ENCODE peak calls at places on chromosomes 16 and 17, in seven cellular contexts. X is retinal pigment epithelial cell, H is fibroblast of lung, B is astrocyte of the spinal cord, W is HFFc6, M is ovary, S is omental fat pad. G is an unnamed sample.

GRCh38 chr16:57893559-57894389 is 77.2 kb downstream of the CNGB1 start:
- DNase-seq in M (no peak), B (peak; percentile 72), W (peak; percentile 74), X (no peak), H (peak; percentile 41), S (no peak), G (no peak)

GRCh38 chr17:57478851-57479250 is 222.5 kb downstream of the MSI2 start:
- DNase-seq in M (no peak), H (no peak), W (no peak), X (no peak), S (no peak), B (no peak), G (no peak)

GRCh38 chr16:11992594-11993524 is 16.3 kb downstream of the SNX29 start:
- DNase-seq in X (no peak), S (no peak), M (no peak), B (no peak), H (no peak), W (no peak), G (no peak)

GRCh38 chr16:48511071-48511540 is 98.9 kb downstream of the N4BP1 start:
- DNase-seq in S (no peak), H (peak; percentile 67), B (no peak), W (peak; percentile 82), X (peak; percentile 96), M (no peak), G (no peak)

GRCh38 chr16:87874639-87875472 is 5.5 kb upstream of the SLC7A5 start:
- DNase-seq in S (no peak), B (no peak), H (no peak), W (no peak), M (no peak), X (no peak), G (no peak)

GRCh38 chr16:57871457-57871856 is 69.2 kb upstream of the KIFC3 start:
- DNase-seq in H (peak; percentile 31), B (peak; percentile 54), S (no peak), W (peak; percentile 86), X (no peak), M (no peak), G (no peak)

GRCh38 chr16:56911771-56912541 is 20.0 kb upstream of the HERPUD1 start:
- DNase-seq in B (no peak), M (no peak), W (no peak), H (no peak), S (no peak), X (no peak), G (no peak)

GRCh38 chr17:68320311-68320865 is 29.1 kb downstream of the ARSG start:
- DNase-seq in B (no peak), S (no peak), M (no peak), W (no peak), X (no peak), H (no peak), G (no peak)

GRCh38 chr17:2120550-2121335 is 65.8 kb downstream of the HIC1 start:
- DNase-seq in W (peak; percentile 67), H (no peak), B (no peak), X (no peak), M (no peak), S (no peak), G (no peak)

GRCh38 chr17:2124391-2124790 is 69.5 kb downstream of the HIC1 start:
- DNase-seq in H (no peak), S (no peak), X (no peak), B (peak; percentile 16), W (no peak), M (no peak), G (no peak)

GRCh38 chr17:2125013-2125535 is 70.2 kb downstream of the HIC1 start:
- DNase-seq in M (no peak), H (no peak), S (no peak), W (peak; percentile 49), X (no peak), B (peak; percentile 64), G (no peak)

GRCh38 chr17:2123467-2124251 is 68.8 kb downstream of the HIC1 start:
- DNase-seq in X (no peak), M (no peak), W (peak; percentile 11), H (no peak), B (peak; percentile 40), S (no peak), G (no peak)

DNA sequence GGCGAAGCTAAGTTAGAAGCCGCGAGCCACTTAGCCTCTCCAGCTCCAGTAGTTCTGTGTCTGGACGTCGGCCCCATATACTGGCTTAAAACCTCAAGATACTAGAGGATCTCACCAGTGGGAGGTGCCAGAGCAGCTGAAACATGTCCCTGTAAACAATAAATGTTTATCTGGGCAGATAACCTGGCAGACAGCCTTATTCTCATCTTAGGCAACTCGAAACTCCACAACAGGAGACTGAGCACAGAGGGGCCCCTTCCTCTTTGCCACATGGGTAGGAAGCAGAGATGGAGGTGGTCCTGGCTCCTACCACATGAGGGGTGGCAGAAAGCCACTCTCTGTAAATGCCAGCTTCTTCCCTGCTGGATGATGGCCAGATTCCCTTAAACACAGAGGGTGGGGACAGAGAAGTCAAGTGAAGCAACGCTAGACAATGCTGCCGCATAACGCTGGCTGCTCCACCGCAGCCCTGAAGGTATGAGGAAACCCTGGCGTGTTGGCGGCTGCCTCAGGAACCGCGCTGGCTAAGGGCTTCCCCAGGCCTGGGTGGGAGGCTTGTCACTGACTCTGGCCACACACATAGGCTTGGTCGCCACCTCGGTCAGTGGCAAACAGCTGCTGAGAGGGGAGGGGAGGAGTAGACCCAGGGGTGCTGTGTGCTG is 67.9 kb downstream of the HIC1 start:
- DNase-seq in B (peak; percentile 86), W (no peak), S (no peak), X (no peak), M (peak; percentile 59), H (peak; percentile 91), G (no peak)
- TF ChIP-seq CTCF in B (peak; percentile 3), W (peak; percentile 10), S (no peak), X (no peak), M (no peak), H (peak; percentile 20), G (no peak)

DNA sequence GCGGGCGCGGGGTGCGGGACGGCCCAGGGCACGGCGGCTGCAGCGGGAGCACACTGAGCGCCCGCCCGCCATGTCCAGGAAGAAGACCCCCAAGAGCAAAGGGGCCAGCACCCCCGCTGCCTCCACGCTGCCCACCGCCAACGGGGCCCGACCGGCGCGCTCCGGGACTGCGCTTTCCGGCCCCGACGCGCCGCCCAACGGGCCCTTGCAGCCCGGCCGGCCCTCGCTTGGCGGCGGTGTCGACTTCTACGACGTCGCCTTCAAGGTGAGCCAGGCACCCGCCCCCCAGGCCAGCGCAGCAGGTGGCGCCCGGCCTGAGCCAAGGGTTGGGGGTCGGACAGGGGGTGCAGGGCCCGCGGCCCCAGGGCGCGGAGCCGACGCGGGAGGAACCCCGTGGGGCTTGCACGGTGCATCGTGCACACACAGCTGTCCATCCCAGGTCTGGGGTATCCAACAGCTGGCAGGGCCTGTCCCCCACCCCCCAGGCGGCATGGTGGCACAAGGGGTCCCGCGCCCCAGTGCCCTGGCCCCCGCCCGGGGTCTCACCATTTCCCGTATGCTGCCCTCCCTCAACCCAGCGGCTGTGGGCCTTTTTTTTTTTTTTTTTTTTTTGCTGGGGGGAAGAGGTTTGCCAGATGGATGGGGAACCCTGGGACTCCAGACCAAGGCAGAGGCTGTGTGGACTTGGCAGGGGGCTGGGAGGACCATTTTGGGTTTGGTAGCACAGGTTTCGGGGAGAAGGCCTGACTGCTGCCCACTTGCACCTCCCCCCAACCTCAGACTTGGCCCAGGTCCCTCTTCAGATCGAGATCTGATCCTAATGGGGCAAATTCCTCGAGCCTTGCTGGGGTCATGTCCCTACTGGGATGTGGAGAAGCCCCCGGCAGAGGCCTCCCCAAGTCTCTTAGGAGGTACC is 547 bp downstream of the RAB26 start:
- DNase-seq in W (no peak), H (no peak), S (no peak), M (peak; percentile 53), B (no peak), X (no peak), G (no peak)
- TF ChIP-seq CTCF in W (peak; percentile 25), H (no peak), S (no peak), M (no peak), B (no peak), X (no peak), G (no peak)

GRCh38 chr16:80923356-80923755 is 83.3 kb downstream of the CMC2 start:
- DNase-seq in B (no peak), W (no peak), H (no peak), M (no peak), X (no peak), S (no peak), G (no peak)

DNA sequence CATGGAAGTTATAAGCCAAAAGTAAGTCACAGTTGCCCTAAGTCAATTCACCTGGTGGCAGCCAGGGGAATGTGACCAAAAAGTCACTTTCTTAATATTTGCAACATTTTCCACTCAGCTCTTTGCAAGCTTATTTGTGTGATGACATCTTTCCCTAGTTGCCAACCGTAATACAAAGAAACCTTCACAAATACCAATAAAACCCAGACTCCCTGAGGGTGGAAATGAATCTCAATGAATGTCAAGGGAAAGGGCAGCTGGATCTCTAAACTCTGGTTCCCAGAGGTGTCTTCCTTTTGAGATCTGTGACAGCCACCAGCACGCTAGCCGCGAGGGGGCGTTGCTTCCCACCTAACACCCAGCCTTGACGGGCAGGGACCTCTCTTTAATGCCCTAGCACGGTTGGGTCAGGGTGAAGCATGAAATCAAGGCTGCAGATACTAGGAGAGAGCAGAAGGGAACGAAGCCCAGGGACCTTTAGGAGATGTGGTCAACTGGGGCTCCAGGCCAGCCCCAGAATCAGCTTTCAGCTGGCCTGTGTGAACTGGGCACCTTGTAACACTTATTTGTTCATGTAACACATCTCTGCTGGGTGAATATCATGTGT is 82.2 kb downstream of the CMC2 start:
- DNase-seq in W (peak; percentile 37), B (peak; percentile 52), H (peak; percentile 39), M (no peak), X (no peak), S (peak; percentile 37), G (peak; percentile 26)
- TF ChIP-seq CTCF in W (peak; percentile 87), B (peak; percentile 82), H (peak; percentile 64), M (no peak), X (peak; percentile 92), S (no peak), G (peak; percentile 57)

GRCh38 chr17:77144227-77144626 is 3.5 kb downstream of the SEC14L1 start:
- DNase-seq in M (no peak), S (no peak), H (no peak), X (no peak), B (no peak), W (no peak), G (no peak)

GRCh38 chr17:77146882-77147281 is 6.1 kb downstream of the SEC14L1 start:
- DNase-seq in H (no peak), W (no peak), X (no peak), B (no peak), S (no peak), M (no peak), G (no peak)

GRCh38 chr17:77147357-77147801 is 6.6 kb downstream of the SEC14L1 start:
- DNase-seq in S (no peak), W (no peak), M (no peak), H (no peak), B (no peak), X (no peak), G (no peak)

GRCh38 chr17:77145209-77145608 is 4.4 kb downstream of the SEC14L1 start:
- DNase-seq in M (no peak), S (no peak), H (no peak), B (no peak), W (no peak), X (no peak), G (no peak)

DNA sequence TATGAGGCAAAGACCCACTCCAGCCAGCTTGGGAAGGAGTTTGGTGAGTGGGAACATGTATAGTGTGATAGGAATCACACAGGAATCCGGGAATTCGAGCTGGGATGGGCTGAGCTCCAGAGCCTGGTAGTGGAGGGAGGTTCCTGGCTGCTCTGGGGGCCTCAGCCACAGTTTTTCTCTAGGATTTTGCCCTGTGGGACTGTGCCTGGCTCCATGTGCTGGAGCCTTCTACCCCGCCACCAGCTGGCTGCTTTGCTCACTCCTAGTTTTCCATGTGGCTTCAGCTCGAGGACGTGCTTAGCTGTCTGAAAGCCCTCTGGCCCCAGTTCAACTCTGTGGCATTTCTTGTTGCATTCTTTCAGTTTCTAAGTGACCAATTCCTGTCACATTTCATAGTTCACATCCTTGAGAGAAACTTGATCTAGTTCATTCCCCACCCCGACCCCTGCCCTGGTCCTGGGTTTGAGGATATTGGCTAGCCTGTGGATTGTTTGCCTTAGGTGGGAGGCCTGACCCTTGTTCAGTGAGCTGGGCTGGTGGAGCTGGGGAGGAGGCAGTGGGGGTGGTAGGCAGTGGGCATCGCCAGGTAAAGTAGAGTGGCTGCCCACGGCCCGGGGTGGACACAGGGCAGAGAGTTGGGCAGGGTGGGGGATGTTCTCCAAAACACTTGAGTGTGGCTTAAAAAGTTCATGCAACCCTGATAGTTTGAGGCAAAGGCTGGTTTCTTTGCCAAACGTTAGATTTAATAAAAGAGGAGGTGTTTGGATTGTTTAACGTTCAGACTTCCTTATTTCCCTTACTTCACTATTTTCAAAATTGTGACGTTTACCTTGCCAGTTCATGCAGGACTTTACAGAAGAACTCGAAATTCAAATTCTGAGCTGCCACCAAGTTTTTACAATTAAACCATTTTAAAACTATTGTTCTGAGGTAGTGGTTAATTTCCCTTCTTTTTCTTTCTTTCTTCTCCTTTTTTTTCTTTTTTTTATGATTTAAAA is 5.2 kb downstream of the SEC14L1 start:
- DNase-seq in X (peak; percentile 86), H (peak; percentile 79), W (peak; percentile 75), S (no peak), M (no peak), B (peak; percentile 80), G (no peak)
- TF ChIP-seq CTCF in X (peak; percentile 43), H (peak; percentile 17), W (peak; percentile 60), S (no peak), M (no peak), B (peak; percentile 44), G (peak; percentile 4)